ENCODE peak calls at places on chromosomes 11 and 22, in seven cellular contexts. W is NAMALWA; Q is substantia nigra; M is mesendoderm; N is GM04503; P is NCI-H774; A is activated T-helper 2 cell treated with anti-CD3 and anti-CD28 coated beads, Interferon-gamma antibody, Interleukin-2, Interleukin-4, amounts not matched to agents 10 μg/mL and 5 μg/mL and 100 μg/mL, durations not matched to agents 14 hours and 24 hours and 36 hours. U is an unnamed sample.

GRCh38 chr11:68142028-68142412 is 20.8 kb upstream of the CHKA start:
- DNase-seq in W (peak), Q (no peak), M (no peak), N (no peak), P (no peak), A (peak), U (no peak)

GRCh38 chr22:33082221-33082620 is 24.0 kb upstream of the SYN3 start:
- DNase-seq in W (no peak), Q (no peak), M (no peak), N (no peak), P (no peak), A (no peak), U (no peak)

GRCh38 chr11:71323876-71324526 is 71.6 kb upstream of the SHANK2 start:
- DNase-seq in W (no peak), Q (no peak), M (no peak), N (no peak), P (no peak), A (no peak), U (no peak)

GRCh38 chr11:102824541-102824940 is 18.9 kb downstream of the MMP3 start:
- DNase-seq in W (no peak), Q (no peak), M (no peak), N (no peak), P (no peak), A (no peak), U (no peak)

GRCh38 chr11:44445500-44446340 is 119.7 kb upstream of the CD82 start:
- DNase-seq in W (no peak), Q (no peak), M (peak), N (no peak), P (no peak), A (no peak), U (peak)

GRCh38 chr11:33674035-33674814 is 26.4 kb downstream of the C11orf91 start:
- DNase-seq in W (no peak), Q (no peak), M (peak), N (peak), P (no peak), A (no peak), U (no peak)

GRCh38 chr11:7668911-7669310 is 4.4 kb downstream of the CYB5R2 start:
- DNase-seq in W (no peak), Q (no peak), M (peak), N (no peak), P (no peak), A (no peak), U (peak)

GRCh38 chr11:120281161-120281795 is 41.3 kb downstream of the POU2F3 start:
- DNase-seq in W (no peak), Q (no peak), M (no peak), N (no peak), P (no peak), A (no peak), U (no peak)

GRCh38 chr11:64120951-64121569 is 44.9 kb downstream of the MACROD1 start:
- DNase-seq in W (no peak), Q (no peak), M (no peak), N (no peak), P (no peak), A (no peak), U (no peak)

GRCh38 chr11:130771708-130772107 is 144.6 kb downstream of the SNX19 start:
- DNase-seq in W (no peak), Q (no peak), M (no peak), N (peak), P (no peak), A (no peak), U (no peak)

GRCh38 chr22:47209077-47209514 is 446.6 kb downstream of the TBC1D22A start:
- DNase-seq in W (no peak), Q (no peak), M (no peak), N (no peak), P (no peak), A (peak), U (no peak)

GRCh38 chr11:37710031-37710430 is 1112.0 kb upstream of the RAG2 start:
- DNase-seq in W (no peak), Q (no peak), M (no peak), N (no peak), P (no peak), A (no peak), U (no peak)

GRCh38 chr22:46241397-46242007 is 8.6 kb downstream of the CDPF1 start:
- DNase-seq in W (no peak), Q (no peak), M (no peak), N (no peak), P (no peak), A (no peak), U (no peak)

GRCh38 chr11:33585564-33585963 is 115.1 kb downstream of the C11orf91 start:
- DNase-seq in W (no peak), Q (no peak), M (no peak), N (no peak), P (no peak), A (no peak), U (no peak)

GRCh38 chr11:108025387-108026080 is 16.8 kb downstream of the CUL5 start:
- DNase-seq in W (no peak), Q (no peak), M (no peak), N (no peak), P (no peak), A (no peak), U (no peak)

GRCh38 chr11:71447791-71448256 is 369 bp downstream of the DHCR7 start:
- DNase-seq in W (no peak), Q (no peak), M (peak), N (no peak), P (no peak), A (no peak), U (peak)